ENCODE peak calls at places on chromosomes 4 and X, in six cellular contexts. P is pancreas, A is heart left ventricle, M is epithelial cell of esophagus, V is esophagus muscularis mucosa, E is sigmoid colon. H is an unnamed sample.

GRCh38 chrX:69197690-69198089 is 32.4 kb upstream of the PJA1 start:
- DNase-seq in A (no peak), M (no peak), E (no peak), V (no peak), P (no peak), H (no peak)

GRCh38 chrX:63441717-63442116 is 90.6 kb upstream of the SPIN4 start:
- DNase-seq in P (no peak), E (no peak), V (no peak), M (no peak), A (no peak), H (no peak)

GRCh38 chr4:118756429-118756828 is 71.2 kb downstream of the METTL14 start:
- DNase-seq in V (no peak), A (no peak), M (no peak), E (no peak), P (no peak), H (no peak)

GRCh38 chrX:1593286-1594271 is 2.2 kb downstream of the AKAP17A start:
- DNase-seq in M (no peak), P (no peak), A (no peak), V (no peak), E (no peak), H (no peak)

GRCh38 chr4:142354794-142355416 is 491.2 kb downstream of the INPP4B start:
- DNase-seq in V (no peak), M (no peak), P (no peak), E (no peak), A (no peak), H (no peak)

GRCh38 chr4:165761968-165762367 is 111.1 kb upstream of the TLL1 start:
- DNase-seq in A (no peak), M (no peak), E (no peak), V (no peak), P (no peak), H (no peak)

GRCh38 chr4:184192933-184193332 is 24.7 kb downstream of the ENPP6 start:
- DNase-seq in A (no peak), P (no peak), E (no peak), V (no peak), M (no peak), H (no peak)

GRCh38 chr4:39205000-39205399 is 22.7 kb downstream of the WDR19 start:
- DNase-seq in V (no peak), E (no peak), M (no peak), P (no peak), A (no peak), H (no peak)

GRCh38 chr4:113784497-113785254 is 23.1 kb upstream of the CAMK2D start:
- DNase-seq in M (peak), P (no peak), V (no peak), E (no peak), A (no peak), H (no peak)

GRCh38 chrX:33132569-33132968 is 78.8 kb downstream of the DMD start:
- DNase-seq in P (no peak), M (no peak), E (no peak), A (no peak), V (no peak), H (no peak)

GRCh38 chr4:118918388-118918787 is 29.7 kb downstream of the SYNPO2 start:
- DNase-seq in V (no peak), E (no peak), P (no peak), M (peak), A (no peak), H (no peak)

GRCh38 chrX:56788717-56789122 is 59.7 kb downstream of the NBDY start:
- DNase-seq in P (no peak), M (no peak), A (no peak), E (peak), V (no peak), H (no peak)

GRCh38 chrX:41542151-41542935 is 95.2 kb downstream of the NYX start:
- DNase-seq in V (no peak), P (no peak), E (no peak), M (no peak), A (no peak), H (no peak)

GRCh38 chr4:120921456-120922389 is 803 bp downstream of the PRDM5 start:
- DNase-seq in V (no peak), E (peak), M (peak), P (peak), A (peak), H (no peak)

GRCh38 chr4:10122236-10122932 is 5.8 kb upstream of the WDR1 start:
- DNase-seq in P (no peak), E (no peak), V (no peak), A (no peak), M (no peak), H (no peak)

GRCh38 chrX:35919536-35920309 is at the start of gene CFAP47:
- DNase-seq in E (no peak), M (peak), P (peak), A (no peak), V (no peak), H (no peak)

GRCh38 chr4:172683016-172683415 is 485.6 kb upstream of the GALNT7 start:
- DNase-seq in M (no peak), V (no peak), A (no peak), E (no peak), P (no peak), H (no peak)

GRCh38 chrX:34859191-34859590 is 83.4 kb upstream of the FAM47B start:
- DNase-seq in V (no peak), E (no peak), P (no peak), M (no peak), A (no peak), H (no peak)

GRCh38 chrX:47283015-47283771 is 50.4 kb downstream of the USP11 start:
- DNase-seq in P (no peak), V (no peak), M (peak), A (no peak), E (no peak), H (no peak)

GRCh38 chrX:48972214-48973164 is 845 bp upstream of the KCND1 start:
- DNase-seq in P (no peak), A (no peak), V (no peak), E (no peak), M (peak), H (no peak)

GRCh38 chrX:97843200-97843811 is 959.6 kb downstream of the RPA4 start:
- DNase-seq in V (no peak), P (no peak), E (peak), A (no peak), M (no peak), H (no peak)

GRCh38 chr4:7259039-7259438 is 66.7 kb downstream of the SORCS2 start:
- DNase-seq in A (no peak), M (no peak), E (no peak), P (no peak), V (no peak), H (no peak)

GRCh38 chr4:155539746-155540145 is 126.9 kb upstream of the GUCY1A1 start:
- DNase-seq in M (peak), V (no peak), E (no peak), A (no peak), P (no peak), H (no peak)

GRCh38 chrX:13179100-13179499 is 134.7 kb upstream of the FAM9C start:
- DNase-seq in P (no peak), M (peak), E (no peak), A (no peak), V (no peak), H (no peak)

GRCh38 chr4:139625487-139625886 is 40.1 kb upstream of the MGST2 start:
- DNase-seq in P (no peak), V (no peak), M (no peak), A (no peak), E (no peak), H (no peak)

GRCh38 chrX:13923845-13924244 is 105.8 kb downstream of the GEMIN8 start:
- DNase-seq in A (no peak), M (peak), P (peak), E (no peak), V (no peak), H (no peak)

GRCh38 chr4:145531193-145531592 is 49.5 kb downstream of the SMAD1 start:
- DNase-seq in A (peak), E (no peak), P (no peak), V (no peak), M (no peak), H (no peak)

GRCh38 chr4:92232566-92232965 is 71.2 kb upstream of the GRID2 start:
- DNase-seq in P (no peak), A (no peak), E (no peak), V (no peak), M (peak), H (no peak)

GRCh38 chr4:89836897-89837384 is at the start of gene SNCA:
- DNase-seq in M (peak), E (peak), P (peak), A (peak), V (no peak), H (peak)

GRCh38 chr4:7425591-7426468 is 8.9 kb downstream of the PSAPL1 start:
- DNase-seq in V (no peak), M (no peak), E (peak), A (peak), P (peak), H (peak)

GRCh38 chr4:141853091-141853734 is 216.8 kb downstream of the IL15 start:
- DNase-seq in P (peak), V (no peak), E (no peak), A (no peak), M (peak), H (peak)

GRCh38 chr4:143375326-143376073 is 38.8 kb downstream of the GAB1 start:
- DNase-seq in P (no peak), M (peak), V (no peak), A (no peak), E (no peak), H (no peak)

GRCh38 chr4:128606173-128606572 is 203.3 kb upstream of the JADE1 start:
- DNase-seq in E (no peak), M (peak), A (no peak), P (no peak), V (no peak), H (no peak)

GRCh38 chr4:145819246-145820181 is 119.1 kb downstream of the ZNF827 start:
- DNase-seq in M (no peak), V (no peak), E (no peak), A (no peak), P (no peak), H (no peak)

GRCh38 chr4:164937576-164938270 is 39.7 kb downstream of the TRIM61 start:
- DNase-seq in A (no peak), P (no peak), V (no peak), E (no peak), M (peak), H (no peak)

GRCh38 chrX:146259207-146259606 is 441.6 kb downstream of the SLITRK2 start:
- DNase-seq in M (no peak), V (no peak), E (no peak), A (no peak), P (no peak), H (no peak)

DNA sequence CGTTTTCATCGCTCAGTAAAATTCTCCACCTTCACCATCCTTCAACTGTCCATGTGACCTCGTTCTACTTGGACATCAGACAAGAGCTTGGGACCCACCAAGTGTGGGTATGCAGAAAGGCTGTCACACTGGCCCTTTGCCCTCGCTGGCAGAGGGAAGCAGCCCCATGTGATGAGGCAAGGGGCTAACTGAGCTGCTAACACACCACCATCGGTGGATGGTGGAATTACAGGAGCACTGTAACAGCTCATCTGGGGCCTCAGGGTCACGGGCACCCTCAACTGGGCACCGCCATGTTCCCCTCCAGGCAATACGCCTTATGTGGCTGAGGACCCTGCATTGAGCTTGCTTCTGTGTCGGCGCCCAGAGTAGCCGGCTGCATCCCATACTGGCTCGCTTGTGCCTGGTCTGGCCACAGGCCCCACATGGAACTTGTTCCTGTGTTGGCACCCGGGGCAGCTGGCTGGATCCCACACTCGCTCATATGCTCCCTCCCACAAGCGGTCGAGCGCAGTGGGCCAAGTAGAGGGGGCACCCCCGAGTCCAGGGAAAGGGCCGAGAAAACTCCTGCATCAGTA is 109.5 kb downstream of the TAB3 start:
- DNase-seq in E (no peak), A (no peak), P (no peak), M (no peak), V (no peak), H (no peak)
- TF ChIP-seq CTCF in E (no peak), A (no peak), P (no peak), M (no peak), V (no peak), H (no peak)

DNA sequence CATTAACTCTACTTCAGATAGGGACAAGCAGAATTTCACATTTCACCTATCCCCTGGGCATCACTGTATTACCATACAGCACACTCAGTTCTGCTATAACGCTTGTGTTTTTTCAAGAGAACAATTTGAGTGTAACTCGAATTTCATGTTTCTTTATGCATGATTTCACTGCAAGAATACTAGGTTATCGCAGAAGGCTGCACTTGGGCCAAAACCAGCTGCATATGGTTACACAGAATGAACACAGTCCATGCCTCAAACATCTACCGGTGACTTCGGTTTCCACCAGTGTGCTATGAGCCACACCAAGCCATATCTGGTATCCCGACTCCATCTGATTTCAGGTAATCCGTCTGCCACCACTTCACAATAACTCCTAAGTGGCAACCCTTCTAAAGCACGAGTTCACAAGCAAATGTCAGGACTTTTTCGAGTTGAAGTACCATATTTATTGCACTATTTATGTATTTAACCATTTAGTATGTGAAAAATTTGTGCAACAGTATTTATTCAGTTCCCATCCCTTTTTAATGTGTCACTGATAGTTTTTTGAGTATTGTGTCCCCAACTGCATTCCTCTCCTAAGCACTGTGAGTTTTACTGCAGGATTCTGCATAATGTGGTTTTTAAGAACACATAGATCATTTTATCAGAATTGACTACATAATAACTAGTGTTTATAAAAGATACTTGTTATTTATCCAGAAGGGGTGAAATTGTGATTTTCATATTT is 111.8 kb downstream of the APBB2 start:
- DNase-seq in P (no peak), V (no peak), M (no peak), A (no peak), E (no peak), H (no peak)
- H3K4me3 ChIP-seq in P (no peak), V (no peak), M (no peak), A (no peak), E (no peak), H (no peak)

GRCh38 chrX:150587585-150588503 is 19.4 kb downstream of the MTM1 start:
- DNase-seq in M (peak), P (no peak), E (no peak), V (no peak), A (no peak), H (no peak)
- TF ChIP-seq CTCF in M (peak), P (peak), E (peak), V (peak), A (peak), H (peak)

DNA sequence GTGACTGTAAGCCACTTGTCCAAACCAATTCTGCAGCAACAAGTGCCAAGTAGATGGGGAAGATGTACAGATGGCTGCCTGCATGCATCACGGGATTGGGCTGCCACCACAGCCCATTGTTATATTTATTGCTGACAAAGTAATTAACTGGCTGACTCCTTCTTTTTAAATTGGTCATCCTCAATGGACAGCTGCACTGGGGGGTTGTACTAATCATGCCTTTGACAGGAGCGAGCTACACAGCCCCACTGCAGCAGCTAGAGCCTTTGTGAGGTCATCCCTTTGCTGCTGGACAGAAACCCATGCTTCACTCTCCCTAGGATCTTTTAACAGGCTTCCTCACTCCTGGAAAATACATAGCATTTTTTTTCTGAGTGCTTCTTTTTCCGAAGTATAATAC is 146.7 kb upstream of the CXXC4 start:
- DNase-seq in A (no peak), P (no peak), M (no peak), E (no peak), V (no peak), H (no peak)
- H3K4me3 ChIP-seq in A (no peak), P (no peak), M (no peak), E (no peak), V (no peak), H (no peak)

GRCh38 chr4:56976878-56977320 is 507 bp downstream of the NOA1 start:
- DNase-seq in E (peak), M (peak), A (peak), P (peak), V (no peak), H (no peak)
- TF ChIP-seq CTCF in E (no peak), M (peak), A (no peak), P (no peak), V (no peak), H (peak)

DNA sequence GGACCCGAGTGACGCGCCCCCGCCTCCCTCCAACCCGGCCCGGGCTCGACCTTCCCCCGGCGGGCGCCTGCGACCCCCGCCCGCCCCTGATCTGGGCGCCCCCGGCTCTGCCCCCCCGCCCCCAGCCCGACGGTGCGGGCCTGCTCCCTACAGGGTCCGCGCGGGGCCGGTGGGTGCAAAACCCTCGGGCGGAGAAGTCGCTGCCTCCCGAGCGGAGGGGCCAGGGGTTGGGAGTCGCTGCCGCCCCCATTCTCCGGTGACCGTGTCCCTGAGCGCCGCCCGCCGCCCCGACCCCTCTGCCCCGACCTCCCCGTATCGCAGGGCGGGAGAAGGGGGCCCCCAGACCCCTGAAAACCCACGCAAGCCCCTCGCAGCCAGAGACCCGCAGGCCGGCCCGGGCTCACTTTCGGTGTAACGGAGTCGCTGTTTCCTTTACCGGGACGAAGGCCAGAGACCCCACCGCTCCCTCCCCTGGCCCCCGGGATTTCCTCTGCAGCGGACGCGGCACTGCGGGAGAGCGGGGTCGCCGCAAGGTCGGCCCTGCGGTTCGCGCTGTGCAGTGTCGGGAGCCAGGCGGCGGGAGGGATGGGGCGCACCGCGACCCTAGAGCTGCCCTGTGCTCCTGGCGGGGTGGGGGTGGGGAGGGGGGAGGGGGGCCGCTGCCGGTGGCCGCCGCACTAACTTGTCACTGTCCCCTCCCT is 729 bp upstream of the CPLX1 start:
- DNase-seq in M (no peak), A (no peak), E (peak), P (no peak), V (no peak), H (peak)
- H3K4me3 ChIP-seq in M (no peak), A (peak), E (no peak), P (no peak), V (peak), H (no peak)

DNA sequence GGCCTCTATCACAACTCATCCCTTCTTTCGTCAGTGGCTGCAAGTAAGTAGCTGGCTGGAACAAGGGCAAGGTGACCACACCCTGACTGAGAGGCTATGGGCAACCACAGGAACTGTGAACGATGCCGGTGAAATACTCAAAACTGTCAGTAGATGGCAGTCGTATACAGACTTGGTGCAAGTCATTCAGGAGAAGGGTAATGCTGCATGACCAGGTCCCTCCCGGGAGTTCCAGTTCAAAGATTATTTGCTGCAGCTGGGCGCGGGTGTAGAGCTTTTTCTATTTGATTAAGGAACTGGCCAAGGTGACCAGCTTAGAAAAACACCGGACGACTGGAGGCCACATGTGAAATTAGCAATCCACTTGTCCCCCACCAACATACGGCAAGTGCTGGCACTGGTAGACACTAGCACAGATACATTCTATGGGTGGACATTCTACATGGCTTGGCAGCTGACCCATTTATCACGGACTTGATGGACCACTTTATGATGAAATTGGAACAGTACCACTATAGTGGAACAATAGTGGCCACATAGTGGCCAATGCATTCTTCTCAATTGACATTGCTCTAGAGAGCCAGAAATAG is 726.6 kb downstream of the TRAM1L1 start:
- DNase-seq in E (no peak), M (peak), A (no peak), P (peak), V (no peak), H (no peak)
- TF ChIP-seq CTCF in E (peak), M (peak), A (peak), P (peak), V (peak), H (peak)

DNA sequence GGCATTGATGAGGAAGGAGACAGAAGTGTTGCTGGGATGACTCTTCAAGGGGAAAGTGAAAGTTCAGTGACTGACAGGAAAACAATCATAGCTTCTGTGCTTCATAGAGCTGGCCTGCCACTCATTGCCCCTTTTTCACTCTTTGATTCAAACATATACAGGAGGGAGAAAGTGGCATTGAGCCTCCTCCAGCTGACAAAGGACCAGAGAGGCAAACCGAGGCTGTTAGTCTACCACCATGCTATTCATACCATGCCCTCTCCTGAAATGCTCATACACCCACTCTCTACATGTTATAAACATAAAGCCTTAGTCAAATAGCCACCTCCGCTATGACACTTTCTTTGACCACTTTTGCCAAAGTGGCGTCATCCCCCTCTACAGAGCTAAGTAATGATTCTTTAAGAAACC is 79.2 kb upstream of the ATOH1 start:
- DNase-seq in M (no peak), V (no peak), E (no peak), A (no peak), P (no peak), H (no peak)
- H3K4me3 ChIP-seq in M (no peak), V (no peak), E (no peak), A (no peak), P (no peak), H (no peak)

GRCh38 chr4:138063581-138063980 is 178.6 kb downstream of the SLC7A11 start:
- DNase-seq in V (no peak), M (no peak), E (no peak), P (no peak), A (no peak), H (no peak)
- TF ChIP-seq CTCF in V (no peak), M (no peak), E (no peak), P (no peak), A (no peak), H (no peak)

H was measured in RWPE2.